ENCODE peak calls at places on chromosome 6, in seven cellular contexts. One of them, this sample, is unnamed.

GRCh38 chr6:32194825-32195651 is 2.6 kb upstream of the GPSM3 start:
- DNase-seq in aorta: no peak
- DNase-seq in T-cell: no peak
- DNase-seq in choroid plexus epithelial cell: peak
- DNase-seq in stimulated activated CD4-positive, alpha-beta T cell treated with anti-CD3 and anti-CD28 coated beads, Interleukin-2, amount 100 ng/mL, for 24 hours: no peak
- DNase-seq in GM19239: no peak
- DNase-seq in memory B cell: no peak
- DNase-seq in this sample: peak

GRCh38 chr6:4581468-4582420 is 194.5 kb upstream of the CDYL start:
- DNase-seq in aorta: no peak
- DNase-seq in T-cell: no peak
- DNase-seq in choroid plexus epithelial cell: peak
- DNase-seq in stimulated activated CD4-positive, alpha-beta T cell treated with anti-CD3 and anti-CD28 coated beads, Interleukin-2, amount 100 ng/mL, for 24 hours: no peak
- DNase-seq in GM19239: no peak
- DNase-seq in memory B cell: no peak
- DNase-seq in this sample: peak

GRCh38 chr6:157873735-157874344 is 50.8 kb downstream of the SNX9 start:
- DNase-seq in aorta: peak
- DNase-seq in T-cell: peak
- DNase-seq in choroid plexus epithelial cell: peak
- DNase-seq in stimulated activated CD4-positive, alpha-beta T cell treated with anti-CD3 and anti-CD28 coated beads, Interleukin-2, amount 100 ng/mL, for 24 hours: peak
- DNase-seq in GM19239: peak
- DNase-seq in memory B cell: peak
- DNase-seq in this sample: peak

GRCh38 chr6:551405-551804 is 105.5 kb downstream of the HUS1B start:
- DNase-seq in aorta: no peak
- DNase-seq in T-cell: no peak
- DNase-seq in choroid plexus epithelial cell: peak
- DNase-seq in stimulated activated CD4-positive, alpha-beta T cell treated with anti-CD3 and anti-CD28 coated beads, Interleukin-2, amount 100 ng/mL, for 24 hours: no peak
- DNase-seq in GM19239: no peak
- DNase-seq in memory B cell: no peak
- DNase-seq in this sample: peak

GRCh38 chr6:904994-905393 is 212.1 kb upstream of the EXOC2 start:
- DNase-seq in aorta: no peak
- DNase-seq in T-cell: no peak
- DNase-seq in choroid plexus epithelial cell: no peak
- DNase-seq in stimulated activated CD4-positive, alpha-beta T cell treated with anti-CD3 and anti-CD28 coated beads, Interleukin-2, amount 100 ng/mL, for 24 hours: no peak
- DNase-seq in GM19239: no peak
- DNase-seq in memory B cell: no peak
- DNase-seq in this sample: no peak

GRCh38 chr6:152948150-152948768 is 34.6 kb downstream of the FBXO5 start:
- DNase-seq in aorta: no peak
- DNase-seq in T-cell: no peak
- DNase-seq in choroid plexus epithelial cell: peak
- DNase-seq in stimulated activated CD4-positive, alpha-beta T cell treated with anti-CD3 and anti-CD28 coated beads, Interleukin-2, amount 100 ng/mL, for 24 hours: no peak
- DNase-seq in GM19239: peak
- DNase-seq in memory B cell: no peak
- DNase-seq in this sample: peak

GRCh38 chr6:131135244-131136020 is at the start of gene AKAP7:
- DNase-seq in aorta: peak
- DNase-seq in T-cell: peak
- DNase-seq in choroid plexus epithelial cell: peak
- DNase-seq in stimulated activated CD4-positive, alpha-beta T cell treated with anti-CD3 and anti-CD28 coated beads, Interleukin-2, amount 100 ng/mL, for 24 hours: peak
- DNase-seq in GM19239: peak
- DNase-seq in memory B cell: peak
- DNase-seq in this sample: peak

GRCh38 chr6:43834528-43835145 is 64.6 kb downstream of the VEGFA start:
- DNase-seq in aorta: no peak
- DNase-seq in T-cell: no peak
- DNase-seq in choroid plexus epithelial cell: no peak
- DNase-seq in stimulated activated CD4-positive, alpha-beta T cell treated with anti-CD3 and anti-CD28 coated beads, Interleukin-2, amount 100 ng/mL, for 24 hours: no peak
- DNase-seq in GM19239: no peak
- DNase-seq in memory B cell: no peak
- DNase-seq in this sample: no peak

GRCh38 chr6:29319931-29320330 is 18.4 kb downstream of the OR14J1 start:
- DNase-seq in aorta: no peak
- DNase-seq in T-cell: no peak
- DNase-seq in choroid plexus epithelial cell: no peak
- DNase-seq in stimulated activated CD4-positive, alpha-beta T cell treated with anti-CD3 and anti-CD28 coated beads, Interleukin-2, amount 100 ng/mL, for 24 hours: no peak
- DNase-seq in GM19239: no peak
- DNase-seq in memory B cell: no peak
- DNase-seq in this sample: no peak

GRCh38 chr6:107171513-107171912 is 56.2 kb upstream of the BEND3 start:
- DNase-seq in aorta: no peak
- DNase-seq in T-cell: no peak
- DNase-seq in choroid plexus epithelial cell: no peak
- DNase-seq in stimulated activated CD4-positive, alpha-beta T cell treated with anti-CD3 and anti-CD28 coated beads, Interleukin-2, amount 100 ng/mL, for 24 hours: no peak
- DNase-seq in GM19239: no peak
- DNase-seq in memory B cell: no peak
- DNase-seq in this sample: no peak

GRCh38 chr6:156109713-156110112 is 654.1 kb upstream of the NOX3 start:
- DNase-seq in aorta: no peak
- DNase-seq in T-cell: no peak
- DNase-seq in choroid plexus epithelial cell: no peak
- DNase-seq in stimulated activated CD4-positive, alpha-beta T cell treated with anti-CD3 and anti-CD28 coated beads, Interleukin-2, amount 100 ng/mL, for 24 hours: no peak
- DNase-seq in GM19239: no peak
- DNase-seq in memory B cell: no peak
- DNase-seq in this sample: no peak

GRCh38 chr6:149864578-149865535 is 698 bp upstream of the LRP11 start:
- DNase-seq in aorta: no peak
- DNase-seq in T-cell: no peak
- DNase-seq in choroid plexus epithelial cell: peak
- DNase-seq in stimulated activated CD4-positive, alpha-beta T cell treated with anti-CD3 and anti-CD28 coated beads, Interleukin-2, amount 100 ng/mL, for 24 hours: peak
- DNase-seq in GM19239: peak
- DNase-seq in memory B cell: peak
- DNase-seq in this sample: peak

GRCh38 chr6:160428069-160428430 is 79.9 kb downstream of the SLC22A3 start:
- DNase-seq in aorta: peak
- DNase-seq in T-cell: no peak
- DNase-seq in choroid plexus epithelial cell: peak
- DNase-seq in stimulated activated CD4-positive, alpha-beta T cell treated with anti-CD3 and anti-CD28 coated beads, Interleukin-2, amount 100 ng/mL, for 24 hours: no peak
- DNase-seq in GM19239: no peak
- DNase-seq in memory B cell: no peak
- DNase-seq in this sample: no peak

GRCh38 chr6:15915508-15916178 is 213.2 kb upstream of the MYLIP start:
- DNase-seq in aorta: no peak
- DNase-seq in T-cell: no peak
- DNase-seq in choroid plexus epithelial cell: no peak
- DNase-seq in stimulated activated CD4-positive, alpha-beta T cell treated with anti-CD3 and anti-CD28 coated beads, Interleukin-2, amount 100 ng/mL, for 24 hours: no peak
- DNase-seq in GM19239: no peak
- DNase-seq in memory B cell: no peak
- DNase-seq in this sample: no peak

GRCh38 chr6:3359091-3359752 is 97.6 kb downstream of the SLC22A23 start:
- DNase-seq in aorta: no peak
- DNase-seq in T-cell: no peak
- DNase-seq in choroid plexus epithelial cell: no peak
- DNase-seq in stimulated activated CD4-positive, alpha-beta T cell treated with anti-CD3 and anti-CD28 coated beads, Interleukin-2, amount 100 ng/mL, for 24 hours: no peak
- DNase-seq in GM19239: no peak
- DNase-seq in memory B cell: no peak
- DNase-seq in this sample: no peak

GRCh38 chr6:11311970-11312369 is 79.5 kb upstream of the NEDD9 start:
- DNase-seq in aorta: no peak
- DNase-seq in T-cell: no peak
- DNase-seq in choroid plexus epithelial cell: no peak
- DNase-seq in stimulated activated CD4-positive, alpha-beta T cell treated with anti-CD3 and anti-CD28 coated beads, Interleukin-2, amount 100 ng/mL, for 24 hours: no peak
- DNase-seq in GM19239: no peak
- DNase-seq in memory B cell: no peak
- DNase-seq in this sample: no peak

GRCh38 chr6:122476131-122476530 is 4.5 kb upstream of the SERINC1 start:
- DNase-seq in aorta: no peak
- DNase-seq in T-cell: no peak
- DNase-seq in choroid plexus epithelial cell: peak
- DNase-seq in stimulated activated CD4-positive, alpha-beta T cell treated with anti-CD3 and anti-CD28 coated beads, Interleukin-2, amount 100 ng/mL, for 24 hours: no peak
- DNase-seq in GM19239: no peak
- DNase-seq in memory B cell: no peak
- DNase-seq in this sample: no peak

GRCh38 chr6:84340422-84340821 is 113.0 kb upstream of the CEP162 start:
- DNase-seq in aorta: no peak
- DNase-seq in T-cell: no peak
- DNase-seq in choroid plexus epithelial cell: no peak
- DNase-seq in stimulated activated CD4-positive, alpha-beta T cell treated with anti-CD3 and anti-CD28 coated beads, Interleukin-2, amount 100 ng/mL, for 24 hours: no peak
- DNase-seq in GM19239: no peak
- DNase-seq in memory B cell: no peak
- DNase-seq in this sample: no peak

GRCh38 chr6:44268095-44268628 is 2.1 kb upstream of the TMEM151B start:
- DNase-seq in aorta: no peak
- DNase-seq in T-cell: peak
- DNase-seq in choroid plexus epithelial cell: peak
- DNase-seq in stimulated activated CD4-positive, alpha-beta T cell treated with anti-CD3 and anti-CD28 coated beads, Interleukin-2, amount 100 ng/mL, for 24 hours: peak
- DNase-seq in GM19239: no peak
- DNase-seq in memory B cell: no peak
- DNase-seq in this sample: peak

GRCh38 chr6:145015739-145016558 is 719.4 kb downstream of the EPM2A start:
- DNase-seq in aorta: peak
- DNase-seq in T-cell: no peak
- DNase-seq in choroid plexus epithelial cell: peak
- DNase-seq in stimulated activated CD4-positive, alpha-beta T cell treated with anti-CD3 and anti-CD28 coated beads, Interleukin-2, amount 100 ng/mL, for 24 hours: no peak
- DNase-seq in GM19239: no peak
- DNase-seq in memory B cell: no peak
- DNase-seq in this sample: peak

GRCh38 chr6:131955876-131956275 is 4.7 kb upstream of the CCN2 start:
- DNase-seq in aorta: no peak
- DNase-seq in T-cell: no peak
- DNase-seq in choroid plexus epithelial cell: no peak
- DNase-seq in stimulated activated CD4-positive, alpha-beta T cell treated with anti-CD3 and anti-CD28 coated beads, Interleukin-2, amount 100 ng/mL, for 24 hours: no peak
- DNase-seq in GM19239: no peak
- DNase-seq in memory B cell: no peak
- DNase-seq in this sample: no peak

GRCh38 chr6:137102050-137102848 is 57.5 kb upstream of the IL20RA start:
- DNase-seq in aorta: no peak
- DNase-seq in T-cell: no peak
- DNase-seq in choroid plexus epithelial cell: no peak
- DNase-seq in stimulated activated CD4-positive, alpha-beta T cell treated with anti-CD3 and anti-CD28 coated beads, Interleukin-2, amount 100 ng/mL, for 24 hours: no peak
- DNase-seq in GM19239: no peak
- DNase-seq in memory B cell: no peak
- DNase-seq in this sample: no peak

GRCh38 chr6:37657117-37657886 is 40.4 kb downstream of the MDGA1 start:
- DNase-seq in aorta: no peak
- DNase-seq in T-cell: no peak
- DNase-seq in choroid plexus epithelial cell: peak
- DNase-seq in stimulated activated CD4-positive, alpha-beta T cell treated with anti-CD3 and anti-CD28 coated beads, Interleukin-2, amount 100 ng/mL, for 24 hours: no peak
- DNase-seq in GM19239: no peak
- DNase-seq in memory B cell: no peak
- DNase-seq in this sample: peak

GRCh38 chr6:87393026-87393622 is 14.6 kb upstream of the CFAP206 start:
- DNase-seq in aorta: no peak
- DNase-seq in T-cell: no peak
- DNase-seq in choroid plexus epithelial cell: peak
- DNase-seq in stimulated activated CD4-positive, alpha-beta T cell treated with anti-CD3 and anti-CD28 coated beads, Interleukin-2, amount 100 ng/mL, for 24 hours: peak
- DNase-seq in GM19239: no peak
- DNase-seq in memory B cell: peak
- DNase-seq in this sample: peak

GRCh38 chr6:169409742-169410312 is 156.2 kb upstream of the THBS2 start:
- DNase-seq in aorta: no peak
- DNase-seq in T-cell: no peak
- DNase-seq in choroid plexus epithelial cell: peak
- DNase-seq in stimulated activated CD4-positive, alpha-beta T cell treated with anti-CD3 and anti-CD28 coated beads, Interleukin-2, amount 100 ng/mL, for 24 hours: no peak
- DNase-seq in GM19239: no peak
- DNase-seq in memory B cell: no peak
- DNase-seq in this sample: no peak

GRCh38 chr6:121879149-121879548 is 443.7 kb downstream of the GJA1 start:
- DNase-seq in aorta: no peak
- DNase-seq in T-cell: no peak
- DNase-seq in choroid plexus epithelial cell: peak
- DNase-seq in stimulated activated CD4-positive, alpha-beta T cell treated with anti-CD3 and anti-CD28 coated beads, Interleukin-2, amount 100 ng/mL, for 24 hours: no peak
- DNase-seq in GM19239: no peak
- DNase-seq in memory B cell: no peak
- DNase-seq in this sample: peak

GRCh38 chr6:151502499-151502898 is 8.7 kb downstream of the CCDC170 start:
- DNase-seq in aorta: no peak
- DNase-seq in T-cell: no peak
- DNase-seq in choroid plexus epithelial cell: no peak
- DNase-seq in stimulated activated CD4-positive, alpha-beta T cell treated with anti-CD3 and anti-CD28 coated beads, Interleukin-2, amount 100 ng/mL, for 24 hours: no peak
- DNase-seq in GM19239: no peak
- DNase-seq in memory B cell: no peak
- DNase-seq in this sample: no peak

GRCh38 chr6:156662025-156662445 is 115.1 kb upstream of the ARID1B start:
- DNase-seq in aorta: no peak
- DNase-seq in T-cell: no peak
- DNase-seq in choroid plexus epithelial cell: no peak
- DNase-seq in stimulated activated CD4-positive, alpha-beta T cell treated with anti-CD3 and anti-CD28 coated beads, Interleukin-2, amount 100 ng/mL, for 24 hours: no peak
- DNase-seq in GM19239: no peak
- DNase-seq in memory B cell: no peak
- DNase-seq in this sample: peak

GRCh38 chr6:109093732-109094131 is 914 bp downstream of the SESN1 start:
- DNase-seq in aorta: no peak
- DNase-seq in T-cell: no peak
- DNase-seq in choroid plexus epithelial cell: peak
- DNase-seq in stimulated activated CD4-positive, alpha-beta T cell treated with anti-CD3 and anti-CD28 coated beads, Interleukin-2, amount 100 ng/mL, for 24 hours: no peak
- DNase-seq in GM19239: no peak
- DNase-seq in memory B cell: no peak
- DNase-seq in this sample: no peak

GRCh38 chr6:130132286-130132701 is 90.5 kb downstream of the SAMD3 start:
- DNase-seq in aorta: no peak
- DNase-seq in T-cell: peak
- DNase-seq in choroid plexus epithelial cell: no peak
- DNase-seq in stimulated activated CD4-positive, alpha-beta T cell treated with anti-CD3 and anti-CD28 coated beads, Interleukin-2, amount 100 ng/mL, for 24 hours: peak
- DNase-seq in GM19239: no peak
- DNase-seq in memory B cell: no peak
- DNase-seq in this sample: no peak

GRCh38 chr6:37373822-37374514 is 20.2 kb downstream of the RNF8 start:
- DNase-seq in aorta: no peak
- DNase-seq in T-cell: no peak
- DNase-seq in choroid plexus epithelial cell: peak
- DNase-seq in stimulated activated CD4-positive, alpha-beta T cell treated with anti-CD3 and anti-CD28 coated beads, Interleukin-2, amount 100 ng/mL, for 24 hours: no peak
- DNase-seq in GM19239: no peak
- DNase-seq in memory B cell: no peak
- DNase-seq in this sample: no peak